ENCODE peak calls at places on chromosome 17, in nine cellular contexts. A is endodermal cell; Y is aorta; O is effector memory CD4-positive, alpha-beta T cell; R is left ventricle myocardium inferior; U is HepG2; V is colonic mucosa; W is DND-41; J is upper lobe of right lung. Z is an unnamed sample.

GRCh38 chr17:58734811-58735210 is 20.8 kb upstream of the PPM1E start:
- DNase-seq in W (no peak), U (no peak), O (no peak), Y (no peak), R (no peak), J (no peak), V (no peak), A (no peak), Z (no peak)

GRCh38 chr17:74532115-74532514 is 840 bp upstream of the CD300LB start:
- DNase-seq in A (peak; percentile 79), U (no peak), W (peak; percentile 3), J (no peak), Y (peak; percentile 83), V (peak; percentile 48), R (peak; percentile 41), O (no peak), Z (no peak)

GRCh38 chr17:66829883-66830282 is 5.0 kb upstream of the CACNG5 start:
- DNase-seq in R (no peak), A (no peak), J (no peak), W (no peak), Y (no peak), U (no peak), O (no peak), V (no peak), Z (no peak)

GRCh38 chr17:80827646-80828643 is 163.7 kb upstream of the CHMP6 start:
- DNase-seq in W (no peak), V (no peak), O (no peak), R (no peak), Y (no peak), A (peak; percentile 93), J (peak; percentile 52), U (no peak), Z (peak; percentile 48)

GRCh38 chr17:80030730-80031410 is 4.8 kb downstream of the TBC1D16 start:
- DNase-seq in A (no peak), U (no peak), V (peak; percentile 82), R (no peak), O (no peak), W (no peak), J (peak; percentile 89), Y (no peak), Z (peak; percentile 87)

GRCh38 chr17:68539536-68540469 is 27.6 kb downstream of the PRKAR1A start:
- DNase-seq in V (no peak), A (peak; percentile 79), U (peak; percentile 24), J (peak; percentile 70), R (no peak), W (no peak), O (no peak), Y (no peak), Z (no peak)

GRCh38 chr17:15398291-15398690 is 56.9 kb upstream of the TEKT3 start:
- DNase-seq in O (no peak), Y (no peak), V (no peak), J (no peak), U (no peak), R (no peak), W (no peak), A (peak; percentile 47), Z (no peak)

GRCh38 chr17:59829217-59830006 is 63.3 kb downstream of the TUBD1 start:
- DNase-seq in A (no peak), W (peak; percentile 52), U (peak; percentile 97), R (no peak), O (no peak), J (no peak), Y (no peak), V (peak; percentile 79), Z (no peak)

GRCh38 chr17:31202968-31203367 is 94.1 kb downstream of the OMG start:
- DNase-seq in V (no peak), U (no peak), W (no peak), J (no peak), O (no peak), R (no peak), A (no peak), Y (no peak), Z (no peak)

GRCh38 chr17:31554930-31555329 is 163.5 kb downstream of the RAB11FIP4 start:
- DNase-seq in V (no peak), O (no peak), Y (no peak), A (no peak), R (no peak), W (no peak), U (no peak), J (no peak), Z (no peak)

GRCh38 chr17:77185137-77185536 is 44.4 kb downstream of the SEC14L1 start:
- DNase-seq in Y (no peak), V (no peak), U (no peak), A (no peak), R (no peak), J (no peak), W (no peak), O (no peak), Z (no peak)

GRCh38 chr17:10050597-10051101 is 145.6 kb upstream of the RCVRN start:
- DNase-seq in Y (peak; percentile 70), V (peak; percentile 37), W (peak; percentile 28), J (no peak), A (no peak), O (no peak), U (no peak), R (no peak), Z (peak; percentile 43)

GRCh38 chr17:42529054-42529453 is 7.0 kb upstream of the NAGLU start:
- DNase-seq in A (no peak), O (no peak), J (no peak), Y (peak; percentile 29), U (no peak), V (no peak), W (no peak), R (no peak), Z (no peak)

DNA sequence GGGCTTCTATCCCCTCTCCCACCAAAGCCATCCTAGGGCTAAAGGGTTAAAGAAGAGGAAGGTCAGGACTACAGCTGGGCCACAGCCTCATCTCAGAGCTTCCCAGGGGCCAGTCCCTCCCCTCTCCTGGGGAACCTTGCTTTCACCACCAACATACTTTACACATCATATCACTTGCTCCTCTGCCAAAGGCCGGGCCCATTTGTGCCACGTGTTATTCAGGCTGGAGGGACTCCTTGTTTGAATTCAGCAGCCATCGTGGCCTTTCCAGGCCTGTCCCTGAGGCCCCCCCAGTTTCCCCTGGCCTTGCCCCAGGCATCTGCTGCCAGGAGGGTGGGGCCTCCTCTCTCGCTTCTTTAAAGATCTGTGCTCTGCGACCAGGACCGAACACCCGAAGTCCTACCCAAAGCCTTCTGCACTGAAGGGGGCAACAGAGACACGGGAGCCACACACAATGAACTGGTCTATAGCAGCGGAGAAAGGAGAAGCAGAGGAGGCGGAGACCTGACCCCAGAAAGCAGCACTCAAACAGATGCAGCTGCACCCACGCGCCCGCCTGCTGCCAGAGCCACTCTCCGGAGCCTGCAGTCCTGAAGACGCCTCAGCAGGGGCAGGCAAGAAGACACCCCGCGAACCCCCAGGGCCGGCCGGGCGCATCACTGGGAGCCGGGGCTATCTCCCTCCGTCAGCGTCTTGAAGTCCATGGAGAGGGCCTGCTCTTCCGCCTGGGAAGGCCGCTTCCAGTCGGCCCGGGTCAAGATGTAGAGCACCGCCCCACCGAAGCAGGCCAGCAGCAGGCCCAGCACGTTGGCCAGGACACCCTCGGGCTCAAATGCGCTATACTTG is 12.1 kb downstream of the CYB561 start:
- DNase-seq in Y (peak; percentile 88), O (no peak), R (peak; percentile 89), J (no peak), U (no peak), W (peak; percentile 77), V (peak; percentile 57), A (no peak), Z (peak; percentile 86)
- H3K4me3 ChIP-seq in Y (no peak overlapping the region), O (no peak overlapping the region), R (peak overlapping the region; percentile 39), J (no peak overlapping the region), U (no peak overlapping the region), W (no peak overlapping the region), V (no peak overlapping the region), A (no peak overlapping the region), Z (no peak overlapping the region)

GRCh38 chr17:16623282-16623681 is 30.4 kb downstream of the ZNF624 start:
- DNase-seq in U (no peak), Y (no peak), R (no peak), V (no peak), O (no peak), W (no peak), J (no peak), A (no peak), Z (no peak)

GRCh38 chr17:16617481-16618060 is 36.1 kb downstream of the ZNF624 start:
- DNase-seq in O (no peak), U (no peak), Y (no peak), J (no peak), A (no peak), W (no peak), R (no peak), V (no peak), Z (no peak)

DNA sequence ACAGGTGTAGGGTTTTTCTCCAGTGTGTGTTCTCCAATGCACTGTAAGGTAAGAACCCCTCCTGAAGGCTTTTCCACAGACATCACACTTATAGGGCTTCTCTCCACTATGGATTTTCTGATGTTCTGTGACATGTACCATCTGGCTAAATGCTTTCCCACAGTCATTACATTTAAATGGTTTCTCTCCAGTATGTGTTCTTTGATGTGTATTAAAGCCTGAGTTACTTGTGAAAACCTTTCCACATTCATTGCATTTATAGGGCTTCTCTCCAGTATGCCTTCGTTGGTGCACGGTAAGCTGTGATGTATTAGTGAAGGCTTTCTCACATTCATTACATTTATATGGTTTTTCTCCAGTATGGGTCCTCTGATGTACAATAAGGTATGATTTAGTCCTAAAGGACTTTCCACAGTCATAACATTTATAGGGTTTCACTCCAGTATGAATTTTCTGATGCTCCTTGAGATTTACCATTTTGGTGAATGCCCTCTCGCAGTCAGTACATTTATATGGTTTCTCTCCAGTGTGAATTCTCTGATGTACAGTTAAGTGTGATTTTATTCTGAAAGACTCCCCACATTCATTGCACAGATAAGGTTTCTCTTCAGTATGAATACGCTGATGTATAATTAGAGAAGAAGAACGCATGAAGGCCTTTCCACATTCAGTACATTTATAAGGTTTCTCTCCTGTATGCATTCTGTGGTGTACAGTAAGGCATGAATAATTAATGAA is 30.9 kb downstream of the ZNF624 start:
- DNase-seq in R (no peak), J (no peak), U (no peak), Y (no peak), V (no peak), A (no peak), W (no peak), O (no peak), Z (no peak)
- H3K9me3 ChIP-seq in R (peaks cover 100% of the 10 kb centered on the region), J (peaks cover 74% of the 10 kb centered on the region), U (peaks cover 92% of the 10 kb centered on the region), Y (peaks cover 14% of the 10 kb centered on the region), V (peaks cover 19% of the 10 kb centered on the region), A (peaks cover 90% of the 10 kb centered on the region), W (peaks cover 57% of the 10 kb centered on the region), O (peaks cover 33% of the 10 kb centered on the region), Z (peaks cover 30% of the 10 kb centered on the region)

DNA sequence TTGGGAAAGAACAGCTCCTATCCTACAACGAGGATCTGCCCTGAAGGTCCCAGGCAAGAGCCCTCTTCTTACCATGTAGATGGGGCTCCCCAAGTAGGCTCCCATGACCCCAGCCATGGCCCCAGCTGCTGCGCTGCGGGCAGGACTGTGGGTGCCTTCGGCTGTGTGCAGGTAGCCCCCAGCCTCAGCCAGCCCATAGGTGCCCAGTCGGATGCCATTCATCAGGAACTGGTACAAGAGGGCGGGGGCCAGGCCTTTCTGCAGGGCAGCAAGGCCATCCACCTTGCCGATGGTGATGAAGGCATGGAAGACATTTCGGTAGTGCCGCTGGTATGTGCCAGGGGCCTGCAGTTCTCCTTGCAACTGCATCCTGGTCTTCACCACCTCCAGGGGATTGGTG is 839 bp downstream of the SLC25A35 start:
- DNase-seq in U (no peak), J (no peak), A (no peak), V (no peak), W (no peak), O (no peak), Y (no peak), R (no peak), Z (peak; percentile 73)
- H3K4me3 ChIP-seq in U (peak overlapping the region; percentile 72), J (peak overlapping the region; percentile 73), A (peak overlapping the region; percentile 87), V (no peak overlapping the region), W (peak overlapping the region; percentile 60), O (no peak overlapping the region), Y (no peak overlapping the region), R (peak overlapping the region; percentile 74), Z (peak overlapping the region; percentile 70)

GRCh38 chr17:82863941-82864720 is 24.3 kb upstream of the ZNF750 start:
- DNase-seq in W (peak; percentile 95), J (no peak), V (no peak), A (no peak), Y (no peak), R (no peak), O (peak; percentile 89), U (no peak), Z (no peak)
- H3K9me3 ChIP-seq in W (no peaks in the 10 kb centered on the region), J (no peaks in the 10 kb centered on the region), V (no peaks in the 10 kb centered on the region), A (no peaks in the 10 kb centered on the region), Y (no peaks in the 10 kb centered on the region), R (no peaks in the 10 kb centered on the region), O (no peaks in the 10 kb centered on the region), U (no peaks in the 10 kb centered on the region), Z (no peaks in the 10 kb centered on the region)